ENCODE peak calls at places on chromosomes 6 and 20, in nine cellular contexts. B is HTR-8/SVneo; V is activated CD4-positive, alpha-beta T cell treated with anti-CD3 and anti-CD28 coated beads for 1 hour; N is AG09319; O is activated CD8-positive, alpha-beta memory T cell treated with anti-CD3 and anti-CD28 coated beads for 24 hours; Z is C1 segment of cervical spinal cord; T is heart left ventricle; S is GM04504; A is coronary artery. G is an unnamed sample.

GRCh38 chr20:45039470-45039811 is 61.5 kb downstream of the KCNS1 start:
- DNase-seq in B (no peak), V (no peak), N (no peak), O (no peak), Z (no peak), T (no peak), S (no peak), A (no peak), G (no peak)

GRCh38 chr20:24027229-24027628 is 38.6 kb upstream of the GGTLC1 start:
- DNase-seq in B (no peak), V (peak; percentile 59), N (no peak), O (peak; percentile 80), Z (peak; percentile 1), T (peak; percentile 63), S (no peak), A (no peak), G (no peak)

GRCh38 chr20:53751394-53752368 is 158.0 kb upstream of the ZNF217 start:
- DNase-seq in B (no peak), V (no peak), N (no peak), O (no peak), Z (no peak), T (no peak), S (no peak), A (no peak), G (no peak)

GRCh38 chr6:155024628-155025027 is 29.5 kb downstream of the TIAM2 start:
- DNase-seq in B (no peak), V (no peak), N (no peak), O (no peak), Z (no peak), T (no peak), S (no peak), A (no peak), G (no peak)

GRCh38 chr20:25237610-25238318 is 10.1 kb upstream of the PYGB start:
- DNase-seq in B (peak; percentile 93), V (no peak), N (peak; percentile 96), O (peak; percentile 74), Z (no peak), T (no peak), S (peak; percentile 99), A (peak; percentile 93), G (peak; percentile 65)

GRCh38 chr6:33768644-33769120 is 20.2 kb downstream of the LEMD2 start:
- DNase-seq in B (peak; percentile 87), V (peak; percentile 51), N (peak; percentile 58), O (peak; percentile 88), Z (peak; percentile 55), T (peak; percentile 73), S (no peak), A (peak; percentile 84), G (peak; percentile 19)

GRCh38 chr6:115977220-115977619 is 83.5 kb downstream of the FRK start:
- DNase-seq in B (no peak), V (no peak), N (no peak), O (no peak), Z (no peak), T (no peak), S (no peak), A (no peak), G (no peak)

GRCh38 chr6:117540670-117541069 is 58.2 kb downstream of the DCBLD1 start:
- DNase-seq in B (no peak), V (no peak), N (no peak), O (no peak), Z (no peak), T (no peak), S (no peak), A (no peak), G (no peak)

GRCh38 chr20:13839421-13840092 is 54.7 kb downstream of the NDUFAF5 start:
- DNase-seq in B (peak; percentile 12), V (no peak), N (peak; percentile 28), O (no peak), Z (no peak), T (no peak), S (peak; percentile 85), A (no peak), G (no peak)

GRCh38 chr6:150323205-150323604 is 45.6 kb upstream of the IYD start:
- DNase-seq in B (no peak), V (no peak), N (no peak), O (no peak), Z (no peak), T (no peak), S (no peak), A (no peak), G (no peak)

GRCh38 chr20:22904411-22904810 is 130.7 kb upstream of the SSTR4 start:
- DNase-seq in B (no peak), V (no peak), N (peak; percentile 30), O (no peak), Z (no peak), T (no peak), S (no peak), A (no peak), G (no peak)

GRCh38 chr6:23316131-23316530 is 746.8 kb downstream of the HDGFL1 start:
- DNase-seq in B (no peak), V (no peak), N (no peak), O (no peak), Z (no peak), T (no peak), S (no peak), A (no peak), G (no peak)